ENCODE peak calls at places on chromosomes 5 and 9, in ten cellular contexts. L is left ventricle myocardium inferior; M is effector memory CD8-positive, alpha-beta T cell; O is fibroblast of the conjunctiva; G is fibroblast of lung; H is NCI-H774; Q is AG04450; Z is GM12878; W is IMR-90; I is RWPE1. U is an unnamed sample.

GRCh38 chr5:150540615-150541396 is 32.9 kb downstream of the NDST1 start:
- DNase-seq in L (no peak), M (no peak), O (peak; percentile 77), G (peak; percentile 97), H (no peak), Q (peak; percentile 90), Z (no peak), W (peak; percentile 98), I (peak; percentile 86), U (no peak)

GRCh38 chr5:134079748-134080581 is 34.5 kb upstream of the TCF7 start:
- DNase-seq in L (no peak), M (no peak), O (no peak), G (no peak), H (no peak), Q (no peak), Z (no peak), W (no peak), I (no peak), U (peak; percentile 64)

GRCh38 chr5:87541033-87541432 is 128.3 kb upstream of the CCNH start:
- DNase-seq in L (peak; percentile 48), M (no peak), O (peak; percentile 41), G (peak; percentile 90), H (peak; percentile 78), Q (no peak), Z (no peak), W (peak; percentile 33), I (peak; percentile 32), U (no peak)

GRCh38 chr9:8486095-8486494 is 686.5 kb upstream of the DMAC1 start:
- DNase-seq in L (no peak), M (no peak), O (peak; percentile 33), G (peak; percentile 32), H (no peak), Q (no peak), Z (no peak), W (no peak), I (no peak), U (no peak)

GRCh38 chr9:127163409-127163808 is 41.0 kb upstream of the ANGPTL2 start:
- DNase-seq in L (no peak), M (no peak), O (no peak), G (peak; percentile 82), H (no peak), Q (no peak), Z (peak; percentile 64), W (peak; percentile 82), I (peak; percentile 36), U (no peak)

GRCh38 chr5:110784901-110785300 is 46.1 kb downstream of the SLC25A46 start:
- DNase-seq in L (no peak), M (no peak), O (no peak), G (peak; percentile 61), H (no peak), Q (no peak), Z (no peak), W (peak; percentile 41), I (no peak), U (no peak)

GRCh38 chr5:113022661-113023060 is 46.1 kb downstream of the DCP2 start:
- DNase-seq in L (no peak), M (peak; percentile 10), O (no peak), G (peak; percentile 66), H (no peak), Q (no peak), Z (peak; percentile 11), W (peak; percentile 37), I (no peak), U (peak; percentile 61)

GRCh38 chr9:22010881-22011625 is 1.9 kb upstream of the CDKN2B start:
- DNase-seq in L (no peak), M (no peak), O (no peak), G (no peak), H (no peak), Q (no peak), Z (no peak), W (peak; percentile 47), I (no peak), U (no peak)

GRCh38 chr9:135039916-135040645 is 47.4 kb upstream of the OLFM1 start:
- DNase-seq in L (no peak), M (no peak), O (no peak), G (no peak), H (no peak), Q (no peak), Z (no peak), W (no peak), I (no peak), U (no peak)

GRCh38 chr5:151264113-151264512 is 11.1 kb downstream of the GM2A start:
- DNase-seq in L (no peak), M (no peak), O (no peak), G (peak; percentile 49), H (no peak), Q (no peak), Z (no peak), W (peak; percentile 47), I (peak; percentile 95), U (no peak)

GRCh38 chr9:86246752-86247161 is 12.7 kb downstream of the C9orf153 start:
- DNase-seq in L (peak; percentile 38), M (no peak), O (no peak), G (no peak), H (no peak), Q (no peak), Z (peak; percentile 80), W (no peak), I (no peak), U (no peak)

GRCh38 chr9:123033352-123033751 is at the start of gene GPR21:
- DNase-seq in L (no peak), M (no peak), O (no peak), G (peak; percentile 30), H (no peak), Q (no peak), Z (no peak), W (no peak), I (no peak), U (no peak)

GRCh38 chr5:11329676-11330075 is 568.6 kb upstream of the DAP start:
- DNase-seq in L (no peak), M (no peak), O (no peak), G (no peak), H (no peak), Q (no peak), Z (no peak), W (no peak), I (no peak), U (no peak)

GRCh38 chr9:4508246-4508906 is 18.1 kb downstream of the SLC1A1 start:
- DNase-seq in L (no peak), M (no peak), O (no peak), G (peak; percentile 63), H (no peak), Q (no peak), Z (no peak), W (peak; percentile 53), I (no peak), U (no peak)

GRCh38 chr9:35700031-35700430 is 10.3 kb upstream of the TPM2 start:
- DNase-seq in L (no peak), M (no peak), O (no peak), G (no peak), H (no peak), Q (no peak), Z (no peak), W (no peak), I (no peak), U (no peak)

GRCh38 chr5:93791520-93791972 is 50.1 kb upstream of the POU5F2 start:
- DNase-seq in L (no peak), M (no peak), O (no peak), G (no peak), H (peak; percentile 33), Q (no peak), Z (no peak), W (peak; percentile 61), I (no peak), U (no peak)

GRCh38 chr5:102958481-102959011 is 161.4 kb downstream of the GIN1 start:
- DNase-seq in L (no peak), M (no peak), O (peak; percentile 27), G (peak; percentile 65), H (peak; percentile 44), Q (no peak), Z (no peak), W (peak; percentile 66), I (no peak), U (no peak)

GRCh38 chr5:176723440-176723839 is 76.2 kb downstream of the TSPAN17 start:
- DNase-seq in L (no peak), M (no peak), O (no peak), G (no peak), H (no peak), Q (no peak), Z (no peak), W (no peak), I (no peak), U (no peak)

GRCh38 chr5:81679885-81680284 is 71.0 kb downstream of the SSBP2 start:
- DNase-seq in L (no peak), M (no peak), O (no peak), G (no peak), H (no peak), Q (no peak), Z (no peak), W (no peak), I (no peak), U (no peak)

GRCh38 chr5:107444327-107444726 is 226.4 kb downstream of the EFNA5 start:
- DNase-seq in L (no peak), M (no peak), O (no peak), G (no peak), H (no peak), Q (no peak), Z (no peak), W (peak; percentile 21), I (no peak), U (no peak)

GRCh38 chr9:121503443-121503842 is 3.8 kb upstream of the GGTA1 start:
- DNase-seq in L (no peak), M (no peak), O (no peak), G (no peak), H (no peak), Q (no peak), Z (no peak), W (no peak), I (no peak), U (no peak)